ENCODE peak calls at places on chromosomes 5 and 9, in four cellular contexts. P is endodermal cell, A is foreskin fibroblast, B is HepG2. V is an unnamed sample.

GRCh38 chr9:127923771-127924170 is 6.8 kb downstream of the PIP5KL1 start:
- DNase-seq in P (no peak), B (no peak), A (peak; percentile 98), V (no peak)

GRCh38 chr5:25160851-25161348 is 516.1 kb upstream of the CDH10 start:
- DNase-seq in P (no peak), A (no peak), B (no peak), V (no peak)

GRCh38 chr5:160159991-160160826 is 41.0 kb upstream of the PWWP2A start:
- DNase-seq in A (no peak), P (peak; percentile 91), B (no peak), V (no peak)

GRCh38 chr9:38068616-38068865 is 486 bp downstream of the SHB start:
- DNase-seq in P (peak; percentile 77), B (no peak), A (no peak), V (no peak)

GRCh38 chr9:116189683-116190082 is 36.1 kb downstream of the PAPPA start:
- DNase-seq in A (no peak), B (no peak), P (no peak), V (no peak)

GRCh38 chr5:147446528-147446927 is 63.3 kb downstream of the DPYSL3 start:
- DNase-seq in A (peak; percentile 26), P (no peak), B (no peak), V (no peak)

GRCh38 chr5:163894645-163895044 is 389.2 kb downstream of the MAT2B start:
- DNase-seq in P (no peak), B (no peak), A (peak; percentile 21), V (no peak)

GRCh38 chr5:178116406-178116885 is 3.1 kb downstream of the N4BP3 start:
- DNase-seq in B (no peak), A (no peak), P (no peak), V (no peak)

GRCh38 chr5:135005076-135005475 is 29.0 kb downstream of the PITX1 start:
- DNase-seq in B (no peak), P (peak; percentile 35), A (no peak), V (no peak)

GRCh38 chr9:137150485-137151060 is 11.6 kb downstream of the GRIN1 start:
- DNase-seq in P (peak; percentile 80), A (no peak), B (peak; percentile 84), V (peak; percentile 43)

GRCh38 chr9:124768778-124769350 is 2.2 kb downstream of the NR6A1 start:
- DNase-seq in B (no peak), A (no peak), P (no peak), V (peak; percentile 22)

GRCh38 chr5:102794677-102795331 is 39.7 kb downstream of the PAM start:
- DNase-seq in A (no peak), P (peak; percentile 59), B (no peak), V (no peak)

GRCh38 chr9:79569814-79570448 is 1.8 kb upstream of the TLE4 start:
- DNase-seq in P (no peak), B (no peak), A (no peak), V (no peak)

GRCh38 chr9:128214571-128215490 is 11.7 kb downstream of the DNM1 start:
- DNase-seq in A (no peak), B (no peak), P (no peak), V (peak; percentile 47)

GRCh38 chr5:96572864-96573512 is 89.2 kb upstream of the CAST start:
- DNase-seq in A (peak; percentile 94), B (no peak), P (no peak), V (no peak)

GRCh38 chr5:10454591-10455272 is 13.1 kb downstream of the ROPN1L start:
- DNase-seq in B (no peak), A (peak; percentile 47), P (no peak), V (no peak)

GRCh38 chr5:74667396-74667795 is 17.6 kb upstream of the HEXB start:
- DNase-seq in B (no peak), A (no peak), P (no peak), V (no peak)

GRCh38 chr5:54301852-54302251 is 8.5 kb downstream of the ARL15 start:
- DNase-seq in B (no peak), P (no peak), A (no peak), V (no peak)

GRCh38 chr5:128877476-128877875 is 87.8 kb upstream of the SLC27A6 start:
- DNase-seq in A (no peak), P (no peak), B (no peak), V (no peak)

GRCh38 chr9:114348906-114349482 is 19.3 kb downstream of the ORM2 start:
- DNase-seq in B (peak; percentile 45), P (peak; percentile 90), A (peak; percentile 95), V (peak; percentile 6)

GRCh38 chr5:133244242-133244641 is 192.4 kb downstream of the HSPA4 start:
- DNase-seq in P (no peak), B (peak; percentile 65), A (no peak), V (no peak)

GRCh38 chr5:115333164-115333563 is 36.7 kb upstream of the CCDC112 start:
- DNase-seq in B (no peak), P (peak; percentile 52), A (no peak), V (no peak)

GRCh38 chr5:102241809-102242421 is 54.2 kb downstream of the SLCO4C1 start:
- DNase-seq in A (no peak), P (peak; percentile 49), B (no peak), V (peak; percentile 6)

GRCh38 chr5:110040178-110040577 is 350.5 kb downstream of the MAN2A1 start:
- DNase-seq in A (no peak), B (peak; percentile 18), P (no peak), V (peak; percentile 24)

GRCh38 chr9:95316274-95316673 is 1.2 kb downstream of the FANCC start:
- DNase-seq in P (no peak), B (no peak), A (no peak), V (no peak)

GRCh38 chr9:129361196-129361595 is 183.1 kb upstream of the IER5L start:
- DNase-seq in P (no peak), B (no peak), A (no peak), V (no peak)

GRCh38 chr9:134627417-134628353 is 13.9 kb upstream of the COL5A1 start:
- DNase-seq in B (no peak), A (no peak), P (peak; percentile 37), V (no peak)

GRCh38 chr5:60207031-60207430 is 313.5 kb upstream of the PDE4D start:
- DNase-seq in A (no peak), B (no peak), P (no peak), V (no peak)

GRCh38 chr9:130104413-130105193 is 50.9 kb downstream of the GPR107 start:
- DNase-seq in A (no peak), B (no peak), P (no peak), V (no peak)

GRCh38 chr5:139275536-139276297 is 17.8 kb upstream of the MATR3 start:
- DNase-seq in A (no peak), B (peak; percentile 30), P (no peak), V (no peak)

GRCh38 chr5:14414615-14415515 is 166.7 kb upstream of the OTULINL start:
- DNase-seq in B (no peak), A (no peak), P (no peak), V (no peak)

GRCh38 chr5:72441094-72441723 is 66.0 kb downstream of the ZNF366 start:
- DNase-seq in P (no peak), A (peak; percentile 33), B (no peak), V (no peak)

GRCh38 chr9:126955806-126956205 is 41.2 kb downstream of the RALGPS1 start:
- DNase-seq in A (no peak), P (no peak), B (peak; percentile 6), V (no peak)

GRCh38 chr5:139821806-139822552 is 26.4 kb downstream of the PSD2 start:
- DNase-seq in P (no peak), A (no peak), B (no peak), V (no peak)

GRCh38 chr9:117188394-117188793 is 226.5 kb downstream of the ASTN2 start:
- DNase-seq in B (no peak), P (no peak), A (no peak), V (no peak)

GRCh38 chr9:9299134-9299533 is 1313.7 kb downstream of the PTPRD start:
- DNase-seq in A (no peak), B (no peak), P (no peak), V (no peak)

GRCh38 chr5:55172051-55172899 is 702 bp downstream of the CDC20B start:
- DNase-seq in B (peak; percentile 80), P (peak; percentile 79), A (peak; percentile 52), V (peak; percentile 97)

GRCh38 chr9:99296375-99296951 is 74.4 kb downstream of the SEC61B start:
- DNase-seq in B (no peak), A (no peak), P (no peak), V (no peak)

GRCh38 chr5:95331358-95331757 is 46.5 kb upstream of the MCTP1 start:
- DNase-seq in B (no peak), P (no peak), A (no peak), V (no peak)